ENCODE peak calls at places on chromosomes 2 and 18, in seven cellular contexts. Z is HCT116, X is GM12878, L is HepG2, R is K562, J is SK-N-SH, M is H1. O is an unnamed sample.

GRCh38 chr2:72222829-72223564 is 75.3 kb upstream of the CYP26B1 start:
- DNase-seq in Z (no peak), X (no peak), L (no peak), R (no peak), J (peak; percentile 10), M (no peak), O (no peak)

GRCh38 chr2:223055836-223056235 is 3.8 kb downstream of the KCNE4 start:
- DNase-seq in Z (no peak), X (no peak), L (no peak), R (peak; percentile 58), J (no peak), M (no peak), O (no peak)

GRCh38 chr18:62531078-62531477 is 8.3 kb downstream of the ZCCHC2 start:
- DNase-seq in Z (no peak), X (no peak), L (no peak), R (no peak), J (no peak), M (no peak), O (no peak)

GRCh38 chr2:170530284-170530745 is 184.8 kb upstream of the SP5 start:
- DNase-seq in Z (no peak), X (no peak), L (peak; percentile 94), R (no peak), J (peak; percentile 51), M (peak; percentile 57), O (peak; percentile 30)

GRCh38 chr2:176129825-176130152 is 284 bp downstream of the HOXD8 start:
- DNase-seq in Z (no peak), X (no peak), L (no peak), R (no peak), J (no peak), M (peak; percentile 57), O (no peak)

GRCh38 chr18:30545393-30545792 is 497.1 kb downstream of the DSC3 start:
- DNase-seq in Z (no peak), X (no peak), L (no peak), R (no peak), J (no peak), M (no peak), O (no peak)

GRCh38 chr2:111704246-111704645 is 179.7 kb downstream of the ANAPC1 start:
- DNase-seq in Z (no peak), X (no peak), L (peak; percentile 28), R (no peak), J (no peak), M (no peak), O (no peak)

GRCh38 chr2:182330451-182331325 is 96.1 kb downstream of the PDE1A start:
- DNase-seq in Z (no peak), X (no peak), L (no peak), R (no peak), J (no peak), M (no peak), O (no peak)

GRCh38 chr18:79988925-79989361 is 580 bp upstream of the TXNL4A start:
- DNase-seq in Z (no peak), X (no peak), L (no peak), R (no peak), J (no peak), M (no peak), O (no peak)

GRCh38 chr2:113135354-113135753 is 8.0 kb downstream of the IL1RN start:
- DNase-seq in Z (no peak), X (no peak), L (no peak), R (no peak), J (no peak), M (peak; percentile 7), O (no peak)

GRCh38 chr2:95292623-95293260 is 4.4 kb upstream of the KCNIP3 start:
- DNase-seq in Z (no peak), X (no peak), L (no peak), R (no peak), J (no peak), M (no peak), O (no peak)

GRCh38 chr18:36828157-36828629 is 609 bp downstream of the TPGS2 start:
- DNase-seq in Z (peak; percentile 6), X (no peak), L (peak; percentile 16), R (no peak), J (no peak), M (no peak), O (no peak)

GRCh38 chr2:202780514-202781021 is 91.0 kb downstream of the ICA1L start:
- DNase-seq in Z (peak; percentile 64), X (peak; percentile 39), L (no peak), R (no peak), J (no peak), M (no peak), O (no peak)

GRCh38 chr2:111119004-111119846 is 1.5 kb upstream of the BCL2L11 start:
- DNase-seq in Z (no peak), X (no peak), L (no peak), R (no peak), J (no peak), M (peak; percentile 66), O (no peak)

GRCh38 chr18:48486762-48487161 is 52.1 kb upstream of the CTIF start:
- DNase-seq in Z (no peak), X (no peak), L (no peak), R (no peak), J (no peak), M (no peak), O (no peak)

GRCh38 chr2:178109813-178110212 is 2.4 kb upstream of the RBM45 start:
- DNase-seq in Z (peak; percentile 33), X (no peak), L (peak; percentile 42), R (peak; percentile 33), J (peak; percentile 64), M (no peak), O (no peak)

GRCh38 chr18:5759169-5759568 is 136.2 kb downstream of the TMEM200C start:
- DNase-seq in Z (no peak), X (no peak), L (no peak), R (no peak), J (no peak), M (no peak), O (no peak)

GRCh38 chr2:146123256-146123655 is 1603.3 kb upstream of the ZEB2 start:
- DNase-seq in Z (no peak), X (no peak), L (no peak), R (no peak), J (no peak), M (no peak), O (no peak)

GRCh38 chr2:121085801-121086200 is 199.2 kb downstream of the TFCP2L1 start:
- DNase-seq in Z (no peak), X (no peak), L (no peak), R (no peak), J (peak; percentile 61), M (no peak), O (no peak)
- TF ChIP-seq YY1 in Z (no peak), X (no peak), L (no peak), R (no peak), J (no peak), M (no peak), O (no peak)

GRCh38 chr2:173137616-173138015 is 62.0 kb downstream of the MAP3K20 start:
- DNase-seq in Z (no peak), X (no peak), L (no peak), R (no peak), J (no peak), M (no peak), O (no peak)

GRCh38 chr2:173136067-173136466 is 60.4 kb downstream of the MAP3K20 start:
- DNase-seq in Z (no peak), X (no peak), L (no peak), R (no peak), J (no peak), M (no peak), O (no peak)

GRCh38 chr2:173141666-173142065 is 66.0 kb downstream of the MAP3K20 start:
- DNase-seq in Z (no peak), X (no peak), L (no peak), R (no peak), J (no peak), M (no peak), O (no peak)

GRCh38 chr2:173136614-173137013 is 61.0 kb downstream of the MAP3K20 start:
- DNase-seq in Z (no peak), X (no peak), L (no peak), R (no peak), J (no peak), M (no peak), O (no peak)

GRCh38 chr2:173138962-173139361 is 63.3 kb downstream of the MAP3K20 start:
- DNase-seq in Z (no peak), X (no peak), L (no peak), R (no peak), J (no peak), M (no peak), O (no peak)
- H3K4me1 ChIP-seq in Z (no peaks in the 10 kb centered on the region), X (no peaks in the 10 kb centered on the region), L (no peaks in the 10 kb centered on the region), R (no peaks in the 10 kb centered on the region), J (peaks cover 19% of the 10 kb centered on the region), M (no peaks in the 10 kb centered on the region), O (no peaks in the 10 kb centered on the region)

GRCh38 chr2:120867290-120868231 is 131.9 kb downstream of the GLI2 start:
- DNase-seq in Z (no peak), X (no peak), L (no peak), R (peak; percentile 40), J (peak; percentile 84), M (peak; percentile 78), O (peak; percentile 20)
- TF ChIP-seq YY1 in Z (no peak), X (no peak), L (no peak), R (no peak), J (no peak), M (no peak), O (no peak)

DNA sequence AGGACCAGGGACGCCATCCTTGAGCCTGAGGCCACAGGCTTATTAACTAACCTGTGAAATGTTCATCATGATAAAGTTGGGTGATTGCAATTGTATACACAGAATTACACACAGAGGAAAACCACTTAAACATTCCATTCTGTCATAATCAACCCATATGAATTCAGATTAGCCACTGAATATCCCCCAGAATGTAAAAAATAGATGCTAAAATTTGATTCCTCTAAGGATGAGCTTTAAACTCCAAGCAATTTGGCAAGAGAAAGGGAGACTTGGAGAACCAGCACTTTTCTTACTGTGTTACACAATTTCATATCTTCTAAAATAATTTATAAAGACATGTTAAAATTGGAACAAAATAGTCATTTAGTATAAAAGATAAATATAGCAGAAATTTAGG is 146.2 kb upstream of the LMAN1 start:
- DNase-seq in Z (no peak), X (no peak), L (no peak), R (no peak), J (no peak), M (no peak), O (no peak)
- H3K4me1 ChIP-seq in Z (no peaks in the 10 kb centered on the region), X (no peaks in the 10 kb centered on the region), L (no peaks in the 10 kb centered on the region), R (no peaks in the 10 kb centered on the region), J (peaks cover 7% of the 10 kb centered on the region), M (no peaks in the 10 kb centered on the region), O (peaks cover 2% of the 10 kb centered on the region)

DNA sequence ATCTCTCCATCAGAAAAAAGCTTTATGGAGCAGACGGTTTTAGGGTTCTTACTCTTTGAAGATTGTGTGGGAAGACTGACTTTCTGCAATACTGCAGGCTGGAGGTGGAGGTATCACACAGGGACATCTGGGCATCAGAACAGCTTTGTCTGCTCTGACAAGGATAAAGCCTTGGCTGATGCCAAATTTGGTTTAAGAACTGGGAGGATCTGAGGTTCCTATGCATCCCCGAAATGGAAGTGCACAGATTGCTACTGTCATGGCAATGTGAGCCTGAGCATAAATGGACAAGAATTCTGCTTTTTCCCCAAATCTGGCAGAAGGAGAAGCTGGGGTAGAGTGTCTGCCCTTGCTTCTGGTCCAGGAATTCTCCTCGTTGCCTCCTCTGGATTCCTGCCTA is 424.3 kb downstream of the SLC4A3 start:
- DNase-seq in Z (no peak), X (no peak), L (no peak), R (no peak), J (no peak), M (no peak), O (no peak)
- TF ChIP-seq YY1 in Z (no peak), X (no peak), L (no peak), R (no peak), J (no peak), M (no peak), O (no peak)

O was measured in NT2/D1.